ENCODE peak calls at places on chromosomes 13 and 19, in four cellular contexts. Y is CD8-positive, alpha-beta T cell; X is colonic mucosa; M is cardiac muscle cell. W is an unnamed sample.

GRCh38 chr13:44155422-44156293 is 218.0 kb upstream of the SERP2 start:
- DNase-seq in M (peak; percentile 80), Y (no peak), X (peak; percentile 79), W (no peak)

GRCh38 chr13:48975926-48976676 is 389 bp downstream of the FNDC3A start:
- DNase-seq in M (peak; percentile 84), X (peak; percentile 81), Y (peak; percentile 74), W (peak; percentile 83)

GRCh38 chr19:41530761-41531301 is 45.1 kb upstream of the CEACAM21 start:
- DNase-seq in M (peak; percentile 62), X (no peak), Y (no peak), W (no peak)

GRCh38 chr13:103140001-103140671 is 73.9 kb upstream of the SLC10A2 start:
- DNase-seq in M (peak; percentile 8), X (no peak), Y (no peak), W (no peak)

GRCh38 chr13:65756071-65756671 is 1474.0 kb downstream of the PCDH9 start:
- DNase-seq in Y (no peak), X (no peak), M (no peak), W (no peak)

GRCh38 chr19:5047251-5047935 is 78.5 kb downstream of the KDM4B start:
- DNase-seq in Y (no peak), M (no peak), X (no peak), W (no peak)

GRCh38 chr19:5271145-5271544 is 69.5 kb downstream of the PTPRS start:
- DNase-seq in Y (no peak), X (no peak), M (no peak), W (no peak)

GRCh38 chr19:33385956-33386355 is 12.4 kb downstream of the CEBPG start:
- DNase-seq in X (no peak), Y (no peak), M (no peak), W (no peak)

GRCh38 chr13:44188257-44188656 is 185.4 kb upstream of the SERP2 start:
- DNase-seq in M (peak; percentile 16), Y (no peak), X (no peak), W (no peak)

GRCh38 chr19:7888145-7888825 is at the start of gene LRRC8E:
- DNase-seq in Y (no peak), X (peak; percentile 77), M (peak; percentile 76), W (no peak)

GRCh38 chr19:41175825-41176734 is 16.9 kb upstream of the CYP2S1 start:
- DNase-seq in M (peak; percentile 73), X (peak; percentile 88), Y (peak; percentile 42), W (peak; percentile 28)

GRCh38 chr13:78608254-78608704 is 4.9 kb upstream of the POU4F1 start:
- DNase-seq in M (no peak), Y (no peak), X (no peak), W (no peak)

GRCh38 chr19:12478234-12478941 is 6.2 kb downstream of the ZNF709 start:
- DNase-seq in X (peak; percentile 64), M (no peak), Y (no peak), W (no peak)

GRCh38 chr13:98751397-98752110 is 918 bp downstream of the SLC15A1 start:
- DNase-seq in X (no peak), M (peak; percentile 39), Y (no peak), W (no peak)

GRCh38 chr19:47130589-47131168 is at the start of gene SAE1:
- DNase-seq in X (peak; percentile 94), M (peak; percentile 99), Y (peak; percentile 86), W (peak; percentile 93)
- TF ChIP-seq CTCF in X (peak; percentile 25), M (peak; percentile 56), Y (peak; percentile 67), W (peak; percentile 73)

DNA sequence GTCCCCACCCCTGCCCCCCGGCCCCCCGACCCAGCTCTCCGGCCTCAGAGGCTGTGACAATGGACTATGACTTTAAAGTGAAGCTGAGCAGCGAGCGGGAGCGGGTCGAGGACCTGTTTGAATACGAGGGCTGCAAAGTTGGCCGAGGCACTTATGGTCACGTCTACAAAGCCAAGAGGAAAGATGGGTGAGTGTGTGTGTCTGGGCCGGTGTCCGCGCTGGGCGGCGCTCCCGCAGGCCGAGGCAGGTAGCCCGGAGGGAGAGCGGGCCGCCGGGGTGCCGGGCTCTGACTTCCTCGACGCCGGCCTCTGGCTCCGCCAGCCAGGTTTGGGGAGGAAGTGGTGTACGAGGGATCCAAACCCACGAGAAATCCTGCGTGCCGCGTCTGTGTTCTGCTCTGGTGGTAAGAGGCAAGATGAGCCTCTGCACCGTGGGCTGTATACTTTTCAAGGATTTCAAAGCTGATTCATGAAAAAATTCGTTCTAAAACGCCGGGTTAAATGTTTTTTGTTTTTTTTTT is 714 bp downstream of the CDK8 start:
- DNase-seq in Y (peak; percentile 40), M (peak; percentile 38), X (peak; percentile 65), W (peak; percentile 54)
- H3K27ac ChIP-seq in Y (no peak overlapping the region), M (peak overlapping the region; percentile 99), X (peak overlapping the region; percentile 96), W (peak overlapping the region; percentile 78)

DNA sequence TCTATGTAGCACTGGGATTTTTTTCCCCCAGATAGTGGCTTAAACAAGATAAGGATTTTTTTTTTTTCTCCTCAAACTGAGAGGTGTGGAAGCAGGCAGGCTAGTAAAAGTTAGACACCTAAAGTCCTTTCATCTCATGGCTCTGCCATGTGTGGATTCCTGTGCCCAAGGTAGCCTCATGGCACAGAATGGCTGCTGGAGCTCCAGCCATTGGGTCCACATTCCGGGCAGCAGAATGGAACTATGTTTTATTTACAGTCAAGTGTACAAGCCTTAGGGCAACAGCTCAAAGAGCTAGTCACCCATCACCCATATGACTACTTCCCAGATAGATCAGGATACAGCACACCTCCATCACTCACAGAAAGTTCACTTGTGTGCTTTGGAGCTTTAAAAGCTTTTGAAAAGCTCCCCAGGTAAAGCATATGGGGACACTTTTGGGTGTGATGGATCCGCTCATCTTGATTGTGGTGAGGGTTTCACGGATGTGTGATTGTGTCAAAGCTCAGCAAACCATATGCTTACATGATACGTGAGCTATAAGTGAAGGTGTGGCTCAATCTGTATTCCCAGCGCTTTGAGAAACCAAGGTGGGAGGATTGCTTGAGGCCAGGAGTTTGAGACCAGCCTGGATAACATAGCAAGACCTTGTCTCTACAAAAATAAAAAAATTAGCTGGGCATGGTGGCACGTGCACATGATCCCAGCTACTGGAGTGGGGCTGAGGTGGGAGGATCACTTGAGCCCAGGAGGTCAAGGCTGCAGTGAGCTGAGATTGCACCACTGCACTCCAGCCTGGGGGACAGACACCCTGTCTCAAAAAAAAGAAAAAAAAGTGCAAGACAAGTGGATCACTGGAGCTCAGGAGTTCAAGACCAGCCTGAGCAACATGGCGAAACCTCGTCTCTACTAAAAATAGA is 18.1 kb downstream of the PGLS start:
- DNase-seq in X (no peak), M (no peak), Y (no peak), W (no peak)
- H3K9me3 ChIP-seq in X (no peaks in the 10 kb centered on the region), M (no peaks in the 10 kb centered on the region), Y (no peaks in the 10 kb centered on the region), W (peaks cover 4% of the 10 kb centered on the region)

GRCh38 chr19:6424939-6425731 is 524 bp upstream of the KHSRP start:
- DNase-seq in Y (peak; percentile 97), X (peak; percentile 99), M (peak; percentile 100), W (peak; percentile 99)
- TF ChIP-seq CTCF in Y (no peak), X (no peak), M (no peak), W (no peak)

W was measured in CD4-positive, alpha-beta T cell.